ENCODE peak calls at places on chromosomes 16 and 17, in five cellular contexts. X is NK-92 treated with Interleukin-12 subunit alpha and Interleukin-12 subunit beta, amount 100 ng/mL, for 24 hours; F is sigmoid colon; I is cortex of kidney; J is Daoy. H is an unnamed sample.
A peak's percentile ranks its signal among the peaks of the same experiment; 100 is the strongest.

GRCh38 chr17:5522476-5522875 is 36.1 kb downstream of the MIS12 start:
- DNase-seq in X (no peak), F (no peak), I (no peak), J (no peak), H (no peak)

GRCh38 chr16:24382929-24383328 is 126.8 kb downstream of the CACNG3 start:
- DNase-seq in X (no peak), F (no peak), I (no peak), J (no peak), H (no peak)

GRCh38 chr17:4582691-4583090 is 1.6 kb upstream of the SMTNL2 start:
- DNase-seq in X (no peak), F (no peak), I (no peak), J (no peak), H (no peak)

GRCh38 chr16:4381072-4381934 is 9.7 kb downstream of the VASN start:
- DNase-seq in X (no peak), F (no peak), I (no peak), J (no peak), H (no peak)

GRCh38 chr16:12271006-12271405 is 294.5 kb downstream of the SNX29 start:
- DNase-seq in X (no peak), F (no peak), I (no peak), J (peak; percentile 53), H (no peak)

GRCh38 chr16:49598386-49599170 is 225.0 kb downstream of the C16orf78 start:
- DNase-seq in X (no peak), F (peak; percentile 37), I (no peak), J (no peak), H (no peak)

GRCh38 chr16:30774367-30775130 is 12.4 kb downstream of the RNF40 start:
- DNase-seq in X (no peak), F (no peak), I (no peak), J (no peak), H (no peak)

GRCh38 chr17:10059684-10060211 is 138.7 kb downstream of the GAS7 start:
- DNase-seq in X (peak; percentile 62), F (no peak), I (no peak), J (no peak), H (no peak)

GRCh38 chr16:69188716-69189115 is 1.8 kb downstream of the SNTB2 start:
- DNase-seq in X (no peak), F (peak; percentile 56), I (no peak), J (peak; percentile 18), H (no peak)

GRCh38 chr17:73722163-73722562 is 77.9 kb upstream of the SDK2 start:
- DNase-seq in X (no peak), F (no peak), I (no peak), J (no peak), H (no peak)

GRCh38 chr17:54455251-54455868 is 445.3 kb upstream of the TOM1L1 start:
- DNase-seq in X (no peak), F (no peak), I (no peak), J (no peak), H (no peak)